ENCODE peak calls at places on chromosome 1, in ten cellular contexts. G is activated CD4-positive, alpha-beta T cell treated with anti-CD3 and anti-CD28 coated beads, Interleukin-2, amount 50 U/mL, for 1 hour; B is left colon; K is HFFc6; D is AG08396; U is naive thymus-derived CD4-positive, alpha-beta T cell; C is H7; R is tibial artery; L is EH; E is stomach. O is an unnamed sample.

GRCh38 chr1:201346337-201346939 is 31.0 kb downstream of the TNNT2 start:
- DNase-seq in G (no peak), B (no peak), K (peak), D (peak), U (no peak), C (peak), R (no peak), L (peak), E (peak), O (peak)

GRCh38 chr1:155077758-155078495 is 710 bp upstream of the EFNA3 start:
- DNase-seq in G (no peak), B (no peak), K (no peak), D (no peak), U (no peak), C (no peak), R (no peak), L (no peak), E (no peak), O (no peak)

GRCh38 chr1:53316742-53317650 is 10.9 kb downstream of the LRP8 start:
- DNase-seq in G (no peak), B (no peak), K (no peak), D (no peak), U (no peak), C (no peak), R (no peak), L (no peak), E (no peak), O (no peak)

GRCh38 chr1:232305020-232305419 is 324.9 kb downstream of the SIPA1L2 start:
- DNase-seq in G (no peak), B (peak), K (no peak), D (no peak), U (no peak), C (no peak), R (no peak), L (no peak), E (no peak), O (no peak)

GRCh38 chr1:211635602-211636205 is 39.7 kb downstream of the NEK2 start:
- DNase-seq in G (no peak), B (no peak), K (no peak), D (no peak), U (no peak), C (no peak), R (no peak), L (peak), E (no peak), O (no peak)

GRCh38 chr1:61641578-61642336 is 83.2 kb downstream of the TM2D1 start:
- DNase-seq in G (peak), B (peak), K (no peak), D (peak), U (peak), C (peak), R (peak), L (peak), E (peak), O (peak)

GRCh38 chr1:117566556-117566955 is 39.3 kb upstream of the TENT5C start:
- DNase-seq in G (no peak), B (no peak), K (no peak), D (no peak), U (no peak), C (no peak), R (no peak), L (no peak), E (no peak), O (no peak)

GRCh38 chr1:97827887-97828286 is 92.9 kb downstream of the DPYD start:
- DNase-seq in G (no peak), B (no peak), K (no peak), D (no peak), U (no peak), C (no peak), R (no peak), L (no peak), E (no peak), O (no peak)

GRCh38 chr1:53959664-53960250 is 13.6 kb downstream of the LRRC42 start:
- DNase-seq in G (no peak), B (no peak), K (peak), D (no peak), U (peak), C (peak), R (no peak), L (peak), E (no peak), O (peak)

GRCh38 chr1:201286445-201286844 is 3.1 kb downstream of the PKP1 start:
- DNase-seq in G (no peak), B (no peak), K (no peak), D (no peak), U (no peak), C (no peak), R (no peak), L (no peak), E (no peak), O (no peak)

GRCh38 chr1:34868230-34869049 is 8.9 kb upstream of the SMIM12 start:
- DNase-seq in G (no peak), B (no peak), K (no peak), D (no peak), U (no peak), C (peak), R (no peak), L (no peak), E (no peak), O (no peak)

GRCh38 chr1:117370509-117370908 is 3.3 kb downstream of the MAN1A2 start:
- DNase-seq in G (no peak), B (no peak), K (no peak), D (no peak), U (no peak), C (no peak), R (no peak), L (no peak), E (no peak), O (no peak)

GRCh38 chr1:65254320-65255087 is 54.8 kb upstream of the DNAJC6 start:
- DNase-seq in G (peak), B (peak), K (peak), D (peak), U (peak), C (peak), R (peak), L (peak), E (peak), O (peak)

GRCh38 chr1:25844485-25845337 is 14.5 kb downstream of the AUNIP start:
- DNase-seq in G (no peak), B (no peak), K (no peak), D (no peak), U (no peak), C (no peak), R (no peak), L (peak), E (no peak), O (no peak)

GRCh38 chr1:94926365-94926914 is 470 bp downstream of the CNN3 start:
- DNase-seq in G (peak), B (no peak), K (peak), D (peak), U (peak), C (peak), R (peak), L (peak), E (peak), O (peak)

GRCh38 chr1:41383094-41383852 is 22.0 kb downstream of the FOXO6 start:
- DNase-seq in G (no peak), B (no peak), K (no peak), D (peak), U (no peak), C (peak), R (peak), L (peak), E (no peak), O (no peak)

GRCh38 chr1:44817771-44818495 is 9.6 kb downstream of the BTBD19 start:
- DNase-seq in G (no peak), B (peak), K (no peak), D (no peak), U (no peak), C (no peak), R (peak), L (no peak), E (no peak), O (no peak)